ENCODE peak calls at places on chromosomes 7 and 10, in nine cellular contexts. Z is stomach, B is heart left ventricle, W is ovary, U is esophagus squamous epithelium, R is adrenal gland, H is brain microvascular endothelial cell, G is heart right ventricle, S is lower lobe of right lung. V is an unnamed sample.

GRCh38 chr10:5094265-5095205 is at the start of gene AKR1C3:
- DNase-seq in G (no peak), U (no peak), B (no peak), Z (no peak), S (no peak), H (peak; percentile 29), R (no peak), W (no peak), V (no peak)

GRCh38 chr10:3689871-3690510 is 95.0 kb downstream of the KLF6 start:
- DNase-seq in H (no peak), G (no peak), B (no peak), Z (no peak), W (no peak), R (no peak), S (no peak), U (no peak), V (no peak)

GRCh38 chr7:42982604-42983115 is 50.5 kb downstream of the MRPL32 start:
- DNase-seq in U (no peak), S (no peak), Z (no peak), G (no peak), W (no peak), R (no peak), H (no peak), B (no peak), V (no peak)

GRCh38 chr7:73827568-73828106 is 3.2 kb upstream of the CLDN4 start:
- DNase-seq in G (no peak), B (peak; percentile 42), Z (peak; percentile 89), S (peak; percentile 85), U (no peak), W (no peak), R (peak; percentile 71), H (no peak), V (no peak)

GRCh38 chr10:22932626-22933370 is 4.9 kb downstream of the ARMC3 start:
- DNase-seq in B (no peak), Z (no peak), U (no peak), H (no peak), W (no peak), S (no peak), G (no peak), R (no peak), V (no peak)

GRCh38 chr10:5948999-5949759 is 28.2 kb downstream of the IL15RA start:
- DNase-seq in H (peak; percentile 57), R (peak; percentile 70), G (peak; percentile 54), S (peak; percentile 66), Z (peak; percentile 77), U (no peak), W (peak; percentile 75), B (peak; percentile 60), V (no peak)

GRCh38 chr7:4267326-4268039 is 414.6 kb upstream of the FOXK1 start:
- DNase-seq in R (no peak), U (no peak), H (no peak), Z (no peak), G (no peak), B (peak; percentile 9), W (no peak), S (no peak), V (no peak)

GRCh38 chr7:86559096-86559495 is 84.6 kb upstream of the GRM3 start:
- DNase-seq in H (no peak), S (no peak), U (no peak), W (no peak), Z (no peak), G (no peak), B (no peak), R (no peak), V (no peak)

GRCh38 chr7:130721486-130722277 is 12.3 kb downstream of the KLF14 start:
- DNase-seq in H (peak; percentile 85), W (peak; percentile 78), Z (peak; percentile 51), R (peak; percentile 86), S (peak; percentile 66), U (no peak), G (peak; percentile 70), B (peak; percentile 69), V (no peak)

GRCh38 chr7:91085175-91085574 is 179.1 kb upstream of the FZD1 start:
- DNase-seq in W (no peak), Z (no peak), G (no peak), B (no peak), R (no peak), U (no peak), S (no peak), H (no peak), V (no peak)

GRCh38 chr7:35793225-35793579 is 7.7 kb upstream of the SEPTIN7 start:
- DNase-seq in R (no peak), G (no peak), W (no peak), U (no peak), Z (no peak), S (no peak), H (peak; percentile 27), B (peak; percentile 38), V (no peak)

GRCh38 chr10:28711776-28712175 is 34.5 kb downstream of the BAMBI start:
- DNase-seq in W (no peak), S (no peak), U (no peak), R (no peak), H (no peak), B (no peak), Z (no peak), G (no peak), V (no peak)

GRCh38 chr10:22605168-22605567 is 109.2 kb downstream of the PIP4K2A start:
- DNase-seq in W (no peak), U (no peak), H (no peak), S (no peak), Z (no peak), G (no peak), R (no peak), B (no peak), V (no peak)

GRCh38 chr10:13074562-13075451 is 25.2 kb upstream of the OPTN start:
- DNase-seq in H (peak; percentile 62), R (peak; percentile 65), Z (peak; percentile 68), G (peak; percentile 52), B (peak; percentile 60), W (peak; percentile 77), U (no peak), S (peak; percentile 68), V (no peak)

GRCh38 chr7:28573059-28573553 is 160.8 kb downstream of the CREB5 start:
- DNase-seq in U (no peak), B (peak; percentile 61), H (peak; percentile 68), G (no peak), R (no peak), S (no peak), W (no peak), Z (peak; percentile 61), V (no peak)

GRCh38 chr7:24370541-24370940 is 86.6 kb downstream of the NPY start:
- DNase-seq in Z (no peak), U (no peak), S (no peak), B (no peak), R (no peak), G (no peak), W (no peak), H (no peak), V (no peak)

GRCh38 chr7:130895006-130895750 is 161.2 kb upstream of the KLF14 start:
- DNase-seq in U (no peak), Z (no peak), H (no peak), G (no peak), B (no peak), S (no peak), W (no peak), R (no peak), V (no peak)

GRCh38 chr7:20399516-20399915 is 68.8 kb downstream of the ITGB8 start:
- DNase-seq in R (no peak), G (no peak), S (no peak), U (no peak), B (no peak), W (no peak), Z (no peak), H (no peak), V (no peak)

GRCh38 chr7:17948503-17949238 is 8.4 kb upstream of the SNX13 start:
- DNase-seq in W (no peak), R (no peak), Z (no peak), G (no peak), S (no peak), H (no peak), B (no peak), U (no peak), V (no peak)

GRCh38 chr7:47254081-47255006 is 327.6 kb downstream of the TNS3 start:
- DNase-seq in R (peak; percentile 86), B (peak; percentile 82), H (peak; percentile 28), Z (peak; percentile 84), S (peak; percentile 90), U (no peak), G (peak; percentile 88), W (peak; percentile 92), V (no peak)

GRCh38 chr10:123517376-123517775 is 148.8 kb upstream of the GPR26 start:
- DNase-seq in R (no peak), B (no peak), G (no peak), H (no peak), S (no peak), W (no peak), U (no peak), Z (no peak), V (no peak)
- H3K4me3 ChIP-seq in R (no peak overlapping the region), B (no peak overlapping the region), G (no peak overlapping the region), H (no peak overlapping the region), S (no peak overlapping the region), W (no peak overlapping the region), U (no peak overlapping the region), Z (no peak overlapping the region), V (no peak overlapping the region)

DNA sequence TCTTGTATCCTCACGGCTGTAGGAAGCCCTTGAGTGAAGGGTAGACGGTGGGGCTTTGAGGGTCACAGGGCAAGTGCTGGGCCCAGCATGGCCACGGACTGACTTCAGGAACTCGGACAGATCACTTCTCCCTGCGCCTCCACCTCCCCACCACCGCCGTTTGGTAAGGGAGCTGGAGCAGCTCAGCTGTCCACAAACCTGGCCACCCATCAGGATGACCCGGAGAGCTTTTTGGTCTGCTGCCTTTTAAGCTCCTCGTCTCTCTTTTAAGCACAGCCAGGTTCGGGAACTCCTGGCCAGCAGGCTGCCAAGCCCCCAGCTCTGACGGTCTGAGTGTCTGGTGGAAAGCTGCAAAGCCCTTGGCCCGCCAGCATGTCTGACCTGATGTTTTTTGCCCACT is 64.1 kb downstream of the ABRAXAS2 start:
- DNase-seq in B (no peak), R (no peak), S (no peak), H (no peak), U (no peak), Z (no peak), W (no peak), G (no peak), V (no peak)
- TF ChIP-seq CTCF in B (no peak), R (no peak), S (no peak), H (no peak), U (no peak), Z (no peak), W (no peak), G (no peak), V (no peak)

DNA sequence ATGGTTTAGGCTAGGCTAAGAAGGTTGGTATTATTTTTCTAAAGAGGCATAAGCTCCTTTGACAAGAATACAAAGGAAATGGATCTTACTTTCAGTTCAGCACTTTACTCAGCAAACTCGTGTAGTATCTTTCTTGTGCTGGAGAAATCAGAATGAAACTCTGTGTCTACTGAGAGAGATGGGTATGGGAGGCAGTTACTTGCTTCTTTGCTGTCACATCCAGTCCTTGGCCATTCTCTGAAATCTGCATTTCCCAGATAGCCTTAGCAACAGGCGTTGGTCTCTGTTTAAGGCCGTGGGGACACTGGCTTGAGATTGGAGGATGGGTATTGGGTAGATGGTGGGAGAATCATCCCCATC is 180.5 kb downstream of the NRP1 start:
- DNase-seq in Z (no peak), U (no peak), G (no peak), H (no peak), B (no peak), S (no peak), W (no peak), R (no peak), V (no peak)
- H3K27ac ChIP-seq in Z (no peak overlapping the region), U (no peak overlapping the region), G (no peak overlapping the region), H (no peak overlapping the region), B (peak overlapping the region; percentile 69), S (no peak overlapping the region), W (no peak overlapping the region), R (no peak overlapping the region), V (no peak overlapping the region)

GRCh38 chr7:44062180-44062902 is 3.0 kb downstream of the PGAM2 start:
- DNase-seq in B (no peak), Z (no peak), U (no peak), H (no peak), R (peak; percentile 52), W (peak; percentile 37), S (peak; percentile 38), G (no peak), V (peak; percentile 44)
- H3K4me3 ChIP-seq in B (no peak overlapping the region), Z (no peak overlapping the region), U (no peak overlapping the region), H (no peak overlapping the region), R (no peak overlapping the region), W (no peak overlapping the region), S (no peak overlapping the region), G (no peak overlapping the region), V (no peak overlapping the region)